ENCODE peak calls at places on chromosome 10, in six cellular contexts. X is NCI-H524 treated with DMSO at 0.1 percent for 48 hours, V is ureter, H is upper lobe of right lung, Q is A549, K is GM20000. R is an unnamed sample.

GRCh38 chr10:31623466-31623865 is 304.4 kb downstream of the ZEB1 start:
- DNase-seq in X (no peak), V (no peak), H (no peak), Q (no peak), K (no peak), R (no peak)

GRCh38 chr10:71262027-71262426 is 49.7 kb downstream of the UNC5B start:
- DNase-seq in X (no peak), V (no peak), H (no peak), Q (no peak), K (no peak), R (no peak)

GRCh38 chr10:99760321-99760720 is 22.1 kb upstream of the ABCC2 start:
- DNase-seq in X (no peak), V (no peak), H (no peak), Q (no peak), K (no peak), R (no peak)

GRCh38 chr10:111234234-111234633 is 157.4 kb downstream of the ADRA2A start:
- DNase-seq in X (no peak), V (no peak), H (no peak), Q (no peak), K (no peak), R (no peak)

GRCh38 chr10:56348101-56348500 is 13.0 kb downstream of the ZWINT start:
- DNase-seq in X (no peak), V (no peak), H (no peak), Q (no peak), K (no peak), R (no peak)

GRCh38 chr10:96341219-96342182 is 17.3 kb downstream of the OPALIN start:
- DNase-seq in X (no peak), V (no peak), H (no peak), Q (no peak), K (no peak), R (no peak)

GRCh38 chr10:131946321-131946751 is 35.4 kb downstream of the BNIP3 start:
- DNase-seq in X (no peak), V (no peak), H (peak), Q (peak), K (no peak), R (no peak)

GRCh38 chr10:87761892-87762291 is 56.1 kb downstream of the ATAD1 start:
- DNase-seq in X (no peak), V (no peak), H (no peak), Q (no peak), K (peak), R (no peak)

GRCh38 chr10:102714621-102715455 is at the start of gene SFXN2:
- DNase-seq in X (no peak), V (peak), H (peak), Q (no peak), K (no peak), R (peak)

GRCh38 chr10:118662228-118663035 is 67.0 kb upstream of the PRLHR start:
- DNase-seq in X (no peak), V (no peak), H (no peak), Q (no peak), K (no peak), R (no peak)

GRCh38 chr10:51288511-51288910 is 214.2 kb downstream of the PRKG1 start:
- DNase-seq in X (no peak), V (no peak), H (no peak), Q (no peak), K (no peak), R (no peak)

GRCh38 chr10:61356342-61356741 is 96.8 kb downstream of the TMEM26 start:
- DNase-seq in X (no peak), V (no peak), H (no peak), Q (no peak), K (no peak), R (no peak)

GRCh38 chr10:70584941-70585544 is 17.5 kb downstream of the PRF1 start:
- DNase-seq in X (peak), V (no peak), H (peak), Q (no peak), K (no peak), R (peak)